ENCODE peak calls at places on chromosomes 13 and 19, in eight cellular contexts. A, C, Y, S, J, G, M and L are unnamed samples.

GRCh38 chr13:112740502-112741131 is 50.8 kb downstream of the ATP11A start:
- DNase-seq in C (no peak), M (no peak), G (no peak), S (no peak), A (no peak), J (peak), Y (peak), L (peak)

GRCh38 chr13:111517641-111518010 is 197.2 kb downstream of the TEX29 start:
- DNase-seq in J (no peak), M (no peak), A (no peak), S (no peak), Y (no peak), C (no peak), G (no peak), L (no peak)

GRCh38 chr19:4010808-4011110 is 3.2 kb downstream of the PIAS4 start:
- DNase-seq in G (no peak), C (no peak), S (no peak), Y (no peak), M (no peak), J (no peak), A (no peak), L (no peak)

GRCh38 chr13:60043262-60043661 is 120.5 kb downstream of the DIAPH3 start:
- DNase-seq in M (no peak), G (no peak), Y (no peak), S (no peak), C (no peak), J (no peak), A (no peak), L (peak)

GRCh38 chr19:28171983-28172382 is 1041.0 kb downstream of the UQCRFS1 start:
- DNase-seq in C (no peak), Y (no peak), J (no peak), A (no peak), S (no peak), M (no peak), G (no peak), L (no peak)

GRCh38 chr13:42116225-42116624 is 67.8 kb downstream of the DGKH start:
- DNase-seq in S (no peak), C (no peak), G (no peak), M (no peak), Y (no peak), J (no peak), A (no peak), L (no peak)

GRCh38 chr13:19181621-19182485 is at the start of gene TUBA3C:
- DNase-seq in C (no peak), S (no peak), J (no peak), M (no peak), G (no peak), A (no peak), Y (no peak), L (no peak)

GRCh38 chr19:38049105-38049649 is 142.2 kb downstream of the SIPA1L3 start:
- DNase-seq in A (no peak), C (no peak), G (no peak), J (no peak), S (no peak), Y (peak), M (no peak), L (no peak)

GRCh38 chr13:92390217-92390616 is 836.4 kb upstream of the GPC6 start:
- DNase-seq in J (no peak), G (no peak), S (no peak), C (no peak), M (no peak), Y (no peak), A (no peak), L (no peak)

GRCh38 chr19:49390978-49391304 is 2.9 kb downstream of the KASH5 start:
- DNase-seq in M (no peak), S (no peak), C (no peak), J (no peak), A (peak), Y (no peak), G (no peak), L (no peak)

GRCh38 chr19:35757231-35757748 is 461 bp upstream of the HSPB6 start:
- DNase-seq in Y (peak), M (peak), S (no peak), C (no peak), A (peak), J (peak), G (peak), L (peak)

GRCh38 chr13:95404141-95404882 is 103.1 kb upstream of the ABCC4 start:
- DNase-seq in Y (peak), S (peak), G (peak), A (peak), M (peak), J (peak), C (peak), L (peak)
- TF ChIP-seq CTCF in Y (peak), S (peak), G (peak), A (peak), M (peak), J (peak), C (peak), L (peak)

GRCh38 chr19:10431254-10431942 is 11.1 kb downstream of the PDE4A start:
- DNase-seq in A (no peak), S (no peak), M (no peak), J (no peak), G (no peak), Y (peak), C (no peak), L (no peak)

GRCh38 chr19:10424011-10424637 is 3.8 kb downstream of the PDE4A start:
- DNase-seq in J (peak), S (peak), M (no peak), G (peak), C (peak), Y (peak), A (peak), L (no peak)

GRCh38 chr19:10430505-10431253 is 10.3 kb downstream of the PDE4A start:
- DNase-seq in C (no peak), M (no peak), J (peak), S (no peak), Y (peak), G (no peak), A (peak), L (peak)

GRCh38 chr19:10428996-10429381 is 8.7 kb downstream of the PDE4A start:
- DNase-seq in Y (no peak), M (no peak), A (no peak), J (no peak), G (no peak), S (no peak), C (no peak), L (no peak)

GRCh38 chr19:10427169-10427568 is 6.8 kb downstream of the PDE4A start:
- DNase-seq in J (no peak), M (no peak), C (no peak), G (no peak), S (no peak), Y (no peak), A (no peak), L (no peak)
- TF ChIP-seq CTCF in J (no peak), M (no peak), C (no peak), G (no peak), S (no peak), Y (no peak), A (no peak), L (no peak)

DNA sequence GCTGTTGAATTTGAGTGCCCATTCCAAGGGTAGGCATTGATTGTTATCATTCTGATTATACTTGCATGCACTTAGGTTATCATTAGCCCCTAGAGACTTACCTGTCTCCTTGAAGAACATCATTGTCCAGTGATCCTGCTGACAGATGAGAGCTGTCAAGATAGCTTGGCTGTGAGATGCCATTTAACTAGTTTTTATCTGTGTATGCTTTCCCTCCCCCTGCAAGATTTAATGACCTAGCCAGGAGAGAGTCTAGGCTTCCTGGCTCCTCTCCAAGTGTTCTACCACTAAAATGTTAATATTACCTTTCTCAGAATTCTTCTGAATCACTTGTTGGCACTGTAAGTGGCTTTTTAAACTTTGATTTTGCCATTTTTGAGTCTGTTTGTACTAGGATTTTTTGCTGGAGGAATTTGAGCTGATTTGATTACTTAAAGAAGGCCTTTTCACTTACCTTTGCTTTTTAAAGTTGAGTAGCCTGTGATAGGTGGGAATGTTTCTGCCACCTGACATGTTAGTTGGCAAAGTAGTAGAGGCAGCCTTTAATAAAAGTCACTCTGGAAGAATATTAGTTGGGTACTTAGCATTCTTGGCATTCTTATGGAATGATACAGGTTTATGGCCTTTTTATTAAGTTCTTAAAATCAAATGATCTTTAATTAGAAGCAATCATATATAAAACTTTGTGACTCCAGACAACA is 41.1 kb downstream of the ARHGAP35 start:
- DNase-seq in C (no peak), G (no peak), A (no peak), J (no peak), S (no peak), Y (no peak), M (no peak), L (no peak)
- TF ChIP-seq CTCF in C (no peak), G (no peak), A (no peak), J (no peak), S (no peak), Y (no peak), M (no peak), L (no peak)

DNA sequence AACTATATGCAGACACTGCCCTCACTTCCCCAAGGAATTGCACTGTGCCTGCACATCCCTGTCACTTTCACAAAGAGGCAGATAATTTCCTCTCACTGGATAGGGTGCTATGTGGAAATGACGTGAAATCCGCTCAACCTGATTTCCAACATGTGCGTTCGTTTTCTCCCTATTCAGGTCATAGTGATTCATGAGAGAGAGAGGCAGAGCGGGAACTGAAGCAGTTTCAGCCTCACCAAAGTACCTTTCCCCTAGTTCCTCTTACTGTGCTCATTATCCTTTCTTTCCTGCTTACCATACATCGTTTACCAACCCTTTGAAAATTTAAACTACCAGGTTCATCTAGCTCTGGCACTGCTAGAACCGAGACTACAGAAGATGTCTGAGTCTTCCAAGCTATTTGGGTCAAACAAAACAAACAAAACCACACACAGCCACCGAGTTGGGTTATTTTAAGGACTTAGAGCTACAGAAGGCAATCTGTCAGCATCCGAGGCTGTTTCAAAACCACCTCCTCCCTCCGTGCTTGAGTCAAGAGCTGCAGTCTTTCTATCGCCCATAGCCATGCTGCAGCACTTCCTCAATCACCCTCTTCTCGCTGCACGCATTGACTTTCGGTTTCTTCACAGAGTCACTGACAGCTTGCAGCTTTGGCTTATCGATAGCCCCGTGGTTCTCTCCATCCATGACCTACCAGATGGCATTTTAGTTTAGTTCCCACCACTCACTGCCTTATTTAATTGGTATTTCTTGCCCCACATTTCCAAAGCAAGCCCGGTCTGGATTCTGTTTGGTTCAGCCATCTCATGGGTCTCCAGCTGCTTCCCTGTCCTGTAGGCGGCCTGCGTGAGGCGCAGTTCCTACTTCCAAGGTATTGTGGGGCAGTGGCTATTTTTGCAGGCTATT is 1395.8 kb downstream of the EFNB2 start:
- DNase-seq in C (no peak), G (no peak), S (no peak), J (no peak), A (peak), Y (peak), M (no peak), L (no peak)
- TF ChIP-seq CTCF in C (no peak), G (no peak), S (no peak), J (no peak), A (no peak), Y (no peak), M (peak), L (no peak)

GRCh38 chr13:84686458-84686857 is 804.2 kb upstream of the SLITRK1 start:
- DNase-seq in G (no peak), M (no peak), S (no peak), J (no peak), A (no peak), C (no peak), Y (no peak), L (no peak)

GRCh38 chr13:84684804-84685203 is 802.5 kb upstream of the SLITRK1 start:
- DNase-seq in C (no peak), M (no peak), J (no peak), Y (no peak), A (no peak), G (no peak), S (no peak), L (no peak)

GRCh38 chr13:84683448-84683847 is 801.2 kb upstream of the SLITRK1 start:
- DNase-seq in J (no peak), A (no peak), C (no peak), S (no peak), Y (no peak), M (no peak), G (no peak), L (no peak)

GRCh38 chr13:84686973-84687372 is 804.7 kb upstream of the SLITRK1 start:
- DNase-seq in M (no peak), S (no peak), A (peak), C (no peak), G (no peak), J (no peak), Y (no peak), L (no peak)

DNA sequence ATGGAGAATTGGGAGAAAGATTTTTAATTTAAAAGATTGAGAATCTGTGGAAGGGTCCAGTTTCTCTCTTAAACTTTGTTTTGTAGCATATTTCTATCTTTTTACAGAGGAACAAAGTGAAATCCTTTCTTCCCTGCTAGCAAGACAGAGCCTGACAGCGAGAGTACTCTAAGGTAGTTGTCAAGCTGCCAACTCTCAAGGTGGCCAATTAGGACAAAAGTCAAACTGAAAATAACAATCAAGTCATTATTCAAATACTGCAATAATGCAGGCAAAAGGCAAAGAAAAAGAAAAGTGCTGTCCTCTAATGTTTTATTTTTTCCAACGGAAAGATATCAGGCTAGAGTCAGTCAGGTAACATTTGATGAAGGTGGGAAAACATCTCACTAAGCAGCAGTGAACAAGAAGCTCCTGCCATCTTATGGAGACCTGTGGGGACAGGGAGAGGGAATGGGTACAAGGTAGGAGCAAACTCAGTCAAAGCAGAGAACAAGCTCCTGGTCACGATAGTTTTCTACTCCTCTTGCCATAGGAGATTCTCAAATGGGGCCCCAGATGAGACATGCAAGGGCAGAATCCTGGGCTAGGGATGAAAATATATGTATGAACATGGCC is 801.9 kb upstream of the SLITRK1 start:
- DNase-seq in G (no peak), S (no peak), C (no peak), M (no peak), A (peak), Y (no peak), J (no peak), L (no peak)
- TF ChIP-seq CTCF in G (no peak), S (no peak), C (no peak), M (no peak), A (no peak), Y (no peak), J (no peak), L (no peak)

DNA sequence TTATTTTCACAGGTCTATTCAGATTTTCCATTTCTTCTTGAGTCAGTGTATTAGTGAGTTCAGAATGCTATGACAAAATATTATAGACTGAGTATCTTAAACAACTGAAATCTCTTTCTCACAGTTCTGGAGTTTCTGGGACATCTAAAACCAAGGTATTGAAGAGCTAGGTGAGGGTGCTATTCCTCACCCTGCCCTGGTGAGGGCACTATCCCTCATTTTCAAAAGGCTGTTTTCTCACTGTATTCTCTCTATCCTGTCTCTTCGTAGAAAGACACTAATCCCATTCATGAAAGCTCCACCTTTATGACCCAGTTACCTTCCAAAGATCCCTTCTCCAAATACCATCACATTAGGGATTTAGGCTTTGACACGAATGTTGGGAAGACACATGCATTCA is 1617.1 kb downstream of the PCDH9 start:
- DNase-seq in A (no peak), S (no peak), M (no peak), C (no peak), Y (no peak), G (no peak), J (no peak), L (no peak)
- TF ChIP-seq CTCF in A (no peak), S (peak), M (no peak), C (peak), Y (no peak), G (no peak), J (no peak), L (no peak)